ENCODE peak calls at places on chromosomes 4 and X, in ten cellular contexts. F, R, V, P, C, X, W, Q, S and I are unnamed samples. For H3K4me1, the result is how much of the 10 kb centered on the place peaks cover.

GRCh38 chrX:120819126-120819525 is 56.5 kb downstream of the CT47B1 start:
- DNase-seq in F (no peak), R (no peak), V (no peak), P (no peak), C (no peak), X (no peak), W (no peak), Q (no peak), S (no peak), I (no peak)

GRCh38 chrX:154317391-154318000 is 21.9 kb downstream of the TKTL1 start:
- DNase-seq in F (no peak), R (peak), V (peak), P (no peak), C (peak), X (no peak), W (peak), Q (peak), S (no peak), I (no peak)

GRCh38 chr4:3384771-3385701 is 56.7 kb upstream of the HGFAC start:
- DNase-seq in F (no peak), R (peak), V (no peak), P (no peak), C (no peak), X (no peak), W (peak), Q (no peak), S (peak), I (no peak)

GRCh38 chr4:5882947-5883346 is 9.9 kb downstream of the CRMP1 start:
- DNase-seq in F (no peak), R (no peak), V (no peak), P (no peak), C (no peak), X (no peak), W (no peak), Q (no peak), S (no peak), I (no peak)

GRCh38 chr4:170875868-170876267 is 786.1 kb upstream of the AADAT start:
- DNase-seq in F (peak), R (no peak), V (peak), P (no peak), C (peak), X (no peak), W (no peak), Q (no peak), S (no peak), I (no peak)

GRCh38 chr4:102363033-102363432 is 17.8 kb upstream of the SLC39A8 start:
- DNase-seq in F (no peak), R (no peak), V (no peak), P (no peak), C (no peak), X (no peak), W (no peak), Q (no peak), S (no peak), I (no peak)

GRCh38 chr4:104941661-104942062 is 205.0 kb upstream of the TET2 start:
- DNase-seq in F (no peak), R (no peak), V (no peak), P (no peak), C (no peak), X (no peak), W (peak), Q (no peak), S (no peak), I (no peak)

GRCh38 chr4:5824635-5825034 is 68.3 kb downstream of the CRMP1 start:
- DNase-seq in F (peak), R (no peak), V (peak), P (peak), C (peak), X (no peak), W (peak), Q (peak), S (no peak), I (no peak)

GRCh38 chr4:130071746-130072145 is 975.8 kb downstream of the C4orf33 start:
- DNase-seq in F (no peak), R (no peak), V (no peak), P (no peak), C (no peak), X (no peak), W (no peak), Q (no peak), S (no peak), I (no peak)

GRCh38 chrX:38279188-38279587 is 48.1 kb downstream of the RPGR start:
- DNase-seq in F (no peak), R (no peak), V (no peak), P (no peak), C (peak), X (no peak), W (no peak), Q (no peak), S (no peak), I (no peak)

GRCh38 chrX:135973548-135974278 is at the start of gene MMGT1:
- DNase-seq in F (peak), R (peak), V (peak), P (peak), C (peak), X (peak), W (peak), Q (peak), S (peak), I (peak)

GRCh38 chrX:128807367-128807766 is 715.9 kb downstream of the SMARCA1 start:
- DNase-seq in F (no peak), R (no peak), V (no peak), P (no peak), C (peak), X (no peak), W (no peak), Q (no peak), S (no peak), I (no peak)

DNA sequence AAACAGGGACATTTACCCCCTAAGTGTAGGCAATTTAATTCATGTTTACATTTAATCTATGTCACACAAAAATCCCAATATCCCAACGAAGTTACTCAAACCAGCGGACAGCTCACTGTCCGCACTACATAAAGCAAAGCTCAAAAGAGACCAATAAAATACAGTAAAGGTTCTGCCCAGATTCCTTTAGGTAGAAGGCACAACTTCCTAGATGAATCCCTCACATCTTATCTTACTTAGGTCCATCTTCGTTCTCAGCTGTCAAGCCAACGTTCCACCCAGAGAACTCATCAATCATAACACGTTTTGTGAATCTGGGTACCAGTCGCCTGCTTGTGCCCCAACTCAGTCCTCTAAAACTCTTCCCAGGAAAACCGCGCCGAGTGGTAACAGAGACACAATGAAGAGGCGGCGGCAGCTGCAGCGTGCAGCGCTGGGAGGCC is 1.7 kb downstream of the HNRNPDL start:
- DNase-seq in F (no peak), R (no peak), V (no peak), P (no peak), C (no peak), X (no peak), W (no peak), Q (no peak), S (no peak), I (no peak)
- H3K4me1 ChIP-seq in F (under half), R (half or more), V (under half), P (under half), C (half or more), X (half or more), W (under half), Q (under half), S (under half), I (under half)

GRCh38 chr4:13544556-13545393 is 467 bp upstream of the NKX3-2 start:
- DNase-seq in F (peak), R (peak), V (peak), P (no peak), C (peak), X (no peak), W (peak), Q (peak), S (no peak), I (no peak)
- H3K4me1 ChIP-seq in F (under half), R (half or more), V (under half), P (under half), C (under half), X (half or more), W (under half), Q (under half), S (under half), I (under half)

GRCh38 chr4:185774815-185775684 is 36.9 kb downstream of the SORBS2 start:
- DNase-seq in F (no peak), R (no peak), V (peak), P (no peak), C (peak), X (no peak), W (no peak), Q (peak), S (no peak), I (no peak)
- H3K4me1 ChIP-seq in F (under half), R (under half), V (half or more), P (under half), C (under half), X (under half), W (under half), Q (under half), S (under half), I (under half)

DNA sequence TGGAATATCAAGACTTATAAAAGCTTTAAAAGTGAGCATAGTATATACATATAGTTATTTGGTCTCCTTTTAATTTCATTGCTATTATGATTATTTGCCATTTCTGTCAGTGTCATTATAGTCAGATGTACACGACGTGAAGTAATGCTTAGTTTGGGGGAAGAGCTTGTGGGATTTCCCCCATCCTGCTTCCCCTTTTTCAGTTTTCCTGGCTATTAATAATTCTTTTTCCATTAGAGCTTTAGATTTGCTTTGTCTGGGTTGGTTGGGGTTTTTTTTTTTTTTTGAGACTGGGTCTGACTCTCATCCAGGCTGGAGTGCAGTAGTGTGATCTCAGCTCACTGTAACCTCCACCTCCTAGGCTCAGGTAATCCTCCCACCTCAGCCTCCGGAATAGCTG is 5.4 kb downstream of the ABCE1 start:
- DNase-seq in F (no peak), R (no peak), V (no peak), P (no peak), C (no peak), X (no peak), W (no peak), Q (no peak), S (no peak), I (no peak)
- H3K4me1 ChIP-seq in F (under half), R (half or more), V (under half), P (under half), C (under half), X (half or more), W (under half), Q (under half), S (under half), I (under half)

DNA sequence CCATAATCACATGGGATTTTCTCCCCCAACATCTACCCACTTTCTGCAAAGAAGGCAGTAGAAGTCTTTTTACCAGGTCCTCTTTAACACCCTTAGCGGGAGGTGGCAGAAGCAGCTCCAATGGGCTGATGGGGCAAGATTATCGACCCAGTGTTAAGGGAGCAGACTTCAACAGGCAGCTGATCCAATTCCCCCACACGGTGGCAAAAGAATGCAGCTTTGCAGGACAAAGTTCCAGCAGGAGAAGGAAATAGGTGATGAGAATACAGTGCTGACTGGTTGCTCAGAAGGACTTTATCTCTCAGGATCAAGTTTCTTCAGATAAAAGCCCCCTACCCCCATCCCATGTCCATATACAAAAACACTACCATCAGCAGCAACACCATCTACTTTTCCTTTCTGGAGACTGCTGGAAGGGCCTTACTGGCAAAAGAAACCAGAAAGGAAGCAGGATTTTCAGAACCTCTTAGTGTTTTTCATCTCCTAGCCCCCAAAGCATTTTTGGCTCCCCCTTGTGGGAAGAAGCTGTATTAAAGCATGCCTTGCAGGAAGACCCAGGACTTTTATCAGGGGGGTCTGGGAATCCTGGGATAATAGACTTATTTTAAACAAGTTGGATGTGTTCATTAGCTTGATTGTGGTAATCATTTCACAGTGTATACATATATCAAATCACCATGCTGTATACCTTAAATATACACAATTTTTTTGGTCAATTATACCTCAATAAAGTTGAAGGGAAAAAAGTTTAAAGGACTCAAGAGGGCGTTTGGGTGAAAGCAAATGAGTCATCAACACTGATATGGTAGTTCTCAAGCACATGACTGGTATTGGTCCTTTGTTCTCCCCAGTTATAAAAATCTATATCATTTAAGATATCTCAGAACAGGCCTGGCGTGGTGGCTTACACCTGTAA is 146.4 kb downstream of the GPC3 start:
- DNase-seq in F (peak), R (no peak), V (peak), P (peak), C (peak), X (no peak), W (peak), Q (peak), S (no peak), I (peak)
- H3K4me1 ChIP-seq in F (under half), R (under half), V (under half), P (under half), C (under half), X (under half), W (under half), Q (under half), S (under half), I (under half)

GRCh38 chr4:153530996-153531375 is 64.8 kb downstream of the TMEM131L start:
- DNase-seq in F (no peak), R (no peak), V (no peak), P (no peak), C (no peak), X (no peak), W (no peak), Q (no peak), S (no peak), I (no peak)
- H3K4me1 ChIP-seq in F (under half), R (half or more), V (under half), P (under half), C (under half), X (half or more), W (under half), Q (under half), S (half or more), I (under half)

GRCh38 chr4:147839651-147840050 is 107.8 kb downstream of the ARHGAP10 start:
- DNase-seq in F (no peak), R (no peak), V (no peak), P (no peak), C (no peak), X (no peak), W (no peak), Q (no peak), S (no peak), I (no peak)

GRCh38 chr4:147846318-147847135 is 114.6 kb downstream of the ARHGAP10 start:
- DNase-seq in F (no peak), R (no peak), V (no peak), P (no peak), C (no peak), X (peak), W (no peak), Q (no peak), S (no peak), I (no peak)

GRCh38 chr4:147842573-147842972 is 110.7 kb downstream of the ARHGAP10 start:
- DNase-seq in F (no peak), R (no peak), V (no peak), P (no peak), C (no peak), X (no peak), W (peak), Q (peak), S (peak), I (no peak)

GRCh38 chr4:147840846-147841732 is 109.2 kb downstream of the ARHGAP10 start:
- DNase-seq in F (no peak), R (no peak), V (no peak), P (no peak), C (no peak), X (no peak), W (no peak), Q (no peak), S (no peak), I (no peak)

DNA sequence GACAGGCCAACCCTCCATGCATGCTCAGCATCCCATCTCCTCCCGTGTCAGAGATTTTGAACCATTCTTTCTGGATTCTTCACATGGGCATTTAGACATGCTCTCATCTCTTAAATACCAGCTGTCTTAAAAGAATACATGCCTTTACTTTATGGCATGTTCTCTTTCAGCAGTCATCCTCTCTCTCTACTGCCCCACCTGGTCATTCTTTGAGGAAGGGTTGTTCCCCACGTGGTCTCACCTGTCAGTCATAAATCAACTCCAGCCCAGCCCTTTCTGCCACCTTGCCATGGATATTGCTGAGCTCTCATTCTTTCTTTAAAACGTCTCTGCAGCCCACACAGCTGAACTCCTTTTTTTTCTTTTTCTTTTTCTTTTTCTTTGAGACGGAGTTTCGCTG is 111.3 kb downstream of the ARHGAP10 start:
- DNase-seq in F (peak), R (no peak), V (no peak), P (peak), C (peak), X (no peak), W (no peak), Q (no peak), S (no peak), I (no peak)
- H3K4me1 ChIP-seq in F (under half), R (under half), V (under half), P (under half), C (under half), X (under half), W (under half), Q (under half), S (half or more), I (under half)

GRCh38 chr4:39047691-39048090 is 14.3 kb upstream of the KLHL5 start:
- DNase-seq in F (no peak), R (no peak), V (no peak), P (no peak), C (no peak), X (no peak), W (no peak), Q (peak), S (no peak), I (no peak)
- H3K4me1 ChIP-seq in F (under half), R (half or more), V (under half), P (under half), C (half or more), X (half or more), W (under half), Q (under half), S (under half), I (half or more)

GRCh38 chrX:5559386-5559785 is 669.3 kb downstream of the NLGN4X start:
- DNase-seq in F (no peak), R (no peak), V (no peak), P (no peak), C (no peak), X (no peak), W (peak), Q (no peak), S (no peak), I (no peak)
- H3K4me1 ChIP-seq in F (under half), R (under half), V (under half), P (under half), C (under half), X (under half), W (under half), Q (under half), S (under half), I (under half)